ENCODE peak calls at places on chromosomes 4 and X, in nine cellular contexts. Z is cerebellum, B is GM03348, E is nephron progenitor cell, M is LHCN-M2, K is heart right ventricle, S is AG09319, I is cardiac muscle cell, X is AG08396. P is an unnamed sample.

GRCh38 chr4:6354626-6355025 is 85.0 kb downstream of the WFS1 start:
- DNase-seq in X (no peak), M (no peak), B (no peak), K (no peak), S (no peak), E (no peak), Z (no peak), I (no peak), P (no peak)

GRCh38 chr4:73311428-73311827 is 52.8 kb upstream of the ANKRD17 start:
- DNase-seq in S (peak; percentile 11), B (peak; percentile 48), M (peak; percentile 56), Z (peak; percentile 3), I (peak; percentile 56), K (no peak), X (peak; percentile 17), E (no peak), P (no peak)

GRCh38 chr4:177367336-177367735 is 57.7 kb downstream of the NEIL3 start:
- DNase-seq in K (no peak), Z (no peak), I (peak; percentile 49), X (no peak), E (no peak), B (no peak), S (no peak), M (peak; percentile 25), P (no peak)

GRCh38 chr4:146975535-146975934 is 29.9 kb upstream of the TTC29 start:
- DNase-seq in S (no peak), B (no peak), X (no peak), Z (peak; percentile 76), E (no peak), M (no peak), K (no peak), I (no peak), P (peak; percentile 8)

GRCh38 chr4:155578219-155578618 is 88.4 kb upstream of the GUCY1A1 start:
- DNase-seq in S (no peak), X (no peak), K (no peak), E (no peak), M (no peak), Z (no peak), B (no peak), I (peak; percentile 59), P (no peak)

GRCh38 chrX:2351321-2351720 is 149.5 kb downstream of the DHRSX start:
- DNase-seq in Z (no peak), I (peak; percentile 59), K (no peak), S (peak; percentile 31), X (peak; percentile 67), E (no peak), B (peak; percentile 71), M (peak; percentile 96), P (no peak)

GRCh38 chrX:25158635-25159034 is 142.9 kb upstream of the ARX start:
- DNase-seq in E (no peak), K (no peak), M (peak; percentile 36), Z (no peak), B (no peak), I (no peak), X (no peak), S (no peak), P (no peak)

GRCh38 chr4:138790993-138791392 is 224.6 kb upstream of the NOCT start:
- DNase-seq in I (no peak), K (no peak), S (no peak), X (no peak), M (no peak), B (no peak), Z (no peak), E (no peak), P (no peak)

GRCh38 chr4:157220026-157220881 is at the start of gene GRIA2:
- DNase-seq in B (peak; percentile 81), X (peak; percentile 68), Z (peak; percentile 84), M (peak; percentile 56), E (peak; percentile 94), K (peak; percentile 32), I (peak; percentile 66), S (no peak), P (peak; percentile 19)

GRCh38 chr4:81600511-81601269 is 129.0 kb upstream of the RASGEF1B start:
- DNase-seq in X (no peak), K (peak; percentile 76), Z (no peak), B (no peak), M (no peak), S (no peak), E (peak; percentile 43), I (no peak), P (no peak)

GRCh38 chr4:176478076-176478475 is 158.3 kb downstream of the SPCS3 start:
- DNase-seq in E (no peak), I (no peak), K (no peak), X (no peak), Z (no peak), M (no peak), S (no peak), B (peak; percentile 24), P (no peak)

GRCh38 chr4:102663073-102663472 is 97.7 kb downstream of the MANBA start:
- DNase-seq in K (no peak), M (peak; percentile 78), E (no peak), I (peak; percentile 65), S (no peak), X (no peak), Z (no peak), B (peak; percentile 73), P (no peak)

GRCh38 chr4:139835006-139835405 is 169.4 kb downstream of the MGST2 start:
- DNase-seq in E (no peak), B (no peak), M (no peak), I (no peak), K (no peak), X (no peak), S (no peak), Z (no peak), P (no peak)

GRCh38 chr4:99815597-99816011 is 1.0 kb upstream of the DAPP1 start:
- DNase-seq in B (no peak), S (no peak), E (no peak), M (no peak), K (no peak), X (no peak), Z (no peak), I (peak; percentile 10), P (no peak)

GRCh38 chr4:177596035-177596434 is 153.8 kb upstream of the AGA start:
- DNase-seq in B (peak; percentile 63), M (peak; percentile 68), X (peak; percentile 77), K (no peak), I (peak; percentile 67), Z (peak; percentile 1), E (no peak), S (peak; percentile 8), P (no peak)

GRCh38 chr4:52358855-52359254 is 300.2 kb downstream of the USP46 start:
- DNase-seq in K (peak; percentile 23), Z (no peak), S (no peak), I (peak; percentile 2), E (no peak), B (no peak), X (no peak), M (no peak), P (no peak)

GRCh38 chr4:107619065-107619464 is 101.0 kb downstream of the PAPSS1 start:
- DNase-seq in M (peak; percentile 94), X (peak; percentile 67), S (peak; percentile 80), Z (no peak), E (no peak), K (no peak), B (peak; percentile 83), I (peak; percentile 79), P (no peak)

GRCh38 chr4:16075975-16076757 is 7.7 kb downstream of the PROM1 start:
- DNase-seq in K (no peak), E (no peak), I (no peak), M (no peak), S (no peak), Z (no peak), X (no peak), B (no peak), P (no peak)

GRCh38 chr4:140568507-140569306 is at the start of gene UCP1:
- DNase-seq in Z (no peak), X (peak; percentile 35), S (no peak), E (peak; percentile 73), M (no peak), K (no peak), I (peak; percentile 6), B (peak; percentile 52), P (peak; percentile 61)

GRCh38 chr4:117134386-117134785 is 49.0 kb upstream of the TRAM1L1 start:
- DNase-seq in I (peak; percentile 56), X (peak; percentile 23), B (peak; percentile 39), E (peak; percentile 36), K (no peak), M (peak; percentile 83), Z (peak; percentile 51), S (no peak), P (no peak)

GRCh38 chr4:10459305-10459704 is 2.1 kb upstream of the ZNF518B start:
- DNase-seq in Z (no peak), X (no peak), K (no peak), E (no peak), B (no peak), S (no peak), I (no peak), M (no peak), P (no peak)

GRCh38 chrX:15293471-15293870 is 22.0 kb downstream of the ASB11 start:
- DNase-seq in M (peak; percentile 72), Z (no peak), E (no peak), K (no peak), X (no peak), S (no peak), I (peak; percentile 8), B (no peak), P (no peak)

GRCh38 chrX:86102341-86102740 is 45.9 kb upstream of the DACH2 start:
- DNase-seq in E (no peak), Z (no peak), S (no peak), M (no peak), K (no peak), B (no peak), I (no peak), X (no peak), P (no peak)

GRCh38 chrX:43504394-43504793 is 151.7 kb upstream of the MAOA start:
- DNase-seq in I (no peak), Z (no peak), K (no peak), M (no peak), B (no peak), X (no peak), S (no peak), E (no peak), P (no peak)

GRCh38 chr4:113810906-113811305 is 49.4 kb upstream of the CAMK2D start:
- DNase-seq in M (peak; percentile 80), K (no peak), S (no peak), E (no peak), Z (no peak), I (peak; percentile 76), X (peak; percentile 30), B (peak; percentile 56), P (no peak)

GRCh38 chr4:169047967-169048366 is 37.9 kb upstream of the CBR4 start:
- DNase-seq in E (no peak), I (no peak), B (no peak), Z (no peak), S (no peak), M (no peak), X (no peak), K (no peak), P (no peak)

GRCh38 chr4:38150766-38151165 is 190.6 kb downstream of the PTTG2 start:
- DNase-seq in Z (no peak), X (peak; percentile 60), E (no peak), I (peak; percentile 45), S (peak; percentile 85), B (peak; percentile 72), M (no peak), K (no peak), P (no peak)

P was measured in NCI-H526.